ENCODE peak calls at places on chromosomes 16 and 17, in eight cellular contexts. S is BJ, J is right lobe of liver, V is lung, U is heart left ventricle, E is fibroblast of lung, I is neural crest cell, O is GM13976. Z is an unnamed sample.

GRCh38 chr17:48723555-48724239 is 712 bp downstream of the PRAC2 start:
- DNase-seq in S (no peak), J (no peak), V (no peak), U (no peak), E (no peak), I (no peak), O (no peak), Z (no peak)

GRCh38 chr16:71659471-71659870 is 33.5 kb downstream of the MARVELD3 start:
- DNase-seq in S (no peak), J (no peak), V (no peak), U (no peak), E (no peak), I (no peak), O (no peak), Z (no peak)

GRCh38 chr17:81044764-81045589 is 10.0 kb downstream of the BAIAP2 start:
- DNase-seq in S (no peak), J (peak; percentile 91), V (peak; percentile 75), U (peak; percentile 88), E (peak; percentile 61), I (no peak), O (no peak), Z (no peak)

GRCh38 chr16:28910046-28911031 is 14.7 kb downstream of the RABEP2 start:
- DNase-seq in S (no peak), J (no peak), V (no peak), U (no peak), E (no peak), I (no peak), O (peak; percentile 71), Z (no peak)

GRCh38 chr17:27269201-27269600 is 24.7 kb upstream of the WSB1 start:
- DNase-seq in S (no peak), J (no peak), V (no peak), U (no peak), E (no peak), I (no peak), O (no peak), Z (no peak)

GRCh38 chr17:4074831-4075495 is 67.9 kb downstream of the ZZEF1 start:
- DNase-seq in S (no peak), J (no peak), V (no peak), U (no peak), E (peak; percentile 55), I (no peak), O (peak; percentile 61), Z (no peak)

GRCh38 chr16:67946128-67946569 is 2.2 kb upstream of the LCAT start:
- DNase-seq in S (no peak), J (no peak), V (no peak), U (no peak), E (no peak), I (no peak), O (no peak), Z (no peak)

GRCh38 chr17:15377608-15378007 is 36.2 kb upstream of the TEKT3 start:
- DNase-seq in S (peak; percentile 75), J (no peak), V (no peak), U (no peak), E (peak; percentile 35), I (peak; percentile 17), O (no peak), Z (no peak)

GRCh38 chr16:84228321-84228838 is 11.4 kb downstream of the KCNG4 start:
- DNase-seq in S (peak; percentile 59), J (no peak), V (peak; percentile 59), U (peak; percentile 73), E (peak; percentile 85), I (no peak), O (no peak), Z (peak; percentile 72)

GRCh38 chr17:66975614-66976378 is 11.3 kb downstream of the CACNG4 start:
- DNase-seq in S (no peak), J (no peak), V (no peak), U (peak; percentile 24), E (no peak), I (no peak), O (peak; percentile 60), Z (no peak)

GRCh38 chr17:57090560-57091185 is 5.6 kb downstream of the AKAP1 start:
- DNase-seq in S (no peak), J (no peak), V (no peak), U (no peak), E (no peak), I (no peak), O (no peak), Z (no peak)

GRCh38 chr17:82692268-82692667 is 6.2 kb downstream of the RAB40B start:
- DNase-seq in S (no peak), J (no peak), V (no peak), U (no peak), E (no peak), I (no peak), O (no peak), Z (no peak)

GRCh38 chr17:79038545-79039135 is 14.7 kb downstream of the C1QTNF1 start:
- DNase-seq in S (peak; percentile 84), J (no peak), V (no peak), U (no peak), E (peak; percentile 95), I (no peak), O (peak; percentile 70), Z (no peak)

GRCh38 chr17:35808962-35809854 is at the start of gene TAF15:
- DNase-seq in S (peak; percentile 94), J (peak; percentile 97), V (peak; percentile 96), U (peak; percentile 98), E (peak; percentile 99), I (peak; percentile 84), O (peak; percentile 95), Z (peak; percentile 92)

GRCh38 chr16:89801800-89802199 is 14.6 kb downstream of the FANCA start:
- DNase-seq in S (no peak), J (no peak), V (no peak), U (no peak), E (peak; percentile 72), I (no peak), O (no peak), Z (no peak)

GRCh38 chr17:2357931-2358434 is 20.7 kb downstream of the SGSM2 start:
- DNase-seq in S (no peak), J (no peak), V (no peak), U (no peak), E (no peak), I (no peak), O (no peak), Z (no peak)

GRCh38 chr17:76473541-76473985 is 6.2 kb downstream of the AANAT start:
- DNase-seq in S (no peak), J (no peak), V (no peak), U (no peak), E (no peak), I (peak; percentile 36), O (no peak), Z (no peak)
- TF ChIP-seq CTCF in S (peak; percentile 35), J (peak; percentile 16), V (no peak), U (no peak), E (no peak), I (peak; percentile 47), O (no peak), Z (no peak)

GRCh38 chr16:69848635-69849545 is 86.8 kb downstream of the WWP2 start:
- DNase-seq in S (peak; percentile 76), J (no peak), V (peak; percentile 74), U (peak; percentile 90), E (peak; percentile 95), I (no peak), O (no peak), Z (peak; percentile 93)
- TF ChIP-seq CTCF in S (peak; percentile 28), J (no peak), V (no peak), U (no peak), E (peak; percentile 17), I (no peak), O (no peak), Z (no peak)

GRCh38 chr16:49856741-49857330 is 924 bp upstream of the ZNF423 start:
- DNase-seq in S (no peak), J (peak; percentile 81), V (peak; percentile 66), U (peak; percentile 84), E (peak; percentile 78), I (peak; percentile 69), O (peak; percentile 68), Z (no peak)
- TF ChIP-seq CTCF in S (peak; percentile 32), J (no peak), V (peak; percentile 14), U (no peak), E (peak; percentile 10), I (no peak), O (no peak), Z (no peak)

GRCh38 chr16:11072420-11073153 is 128.2 kb downstream of the CLEC16A start:
- DNase-seq in S (no peak), J (no peak), V (no peak), U (no peak), E (peak; percentile 31), I (no peak), O (no peak), Z (no peak)
- TF ChIP-seq CTCF in S (no peak), J (no peak), V (no peak), U (no peak), E (no peak), I (no peak), O (no peak), Z (no peak)

Z was measured in thoracic aorta.